ENCODE peak calls at places on chromosome 1, in seven cellular contexts. O, B, H, V, K, I and W are unnamed samples.

GRCh38 chr1:94961582-94961981 is 34.7 kb upstream of the CNN3 start:
- DNase-seq in B (no peak), K (no peak), V (no peak), I (no peak), H (no peak), O (no peak), W (no peak)

GRCh38 chr1:160491017-160491416 is 32.0 kb downstream of the SLAMF6 start:
- DNase-seq in O (no peak), K (no peak), V (no peak), B (no peak), I (no peak), H (no peak), W (no peak)

GRCh38 chr1:218475275-218475674 is 130.1 kb downstream of the TGFB2 start:
- DNase-seq in I (no peak), H (no peak), B (no peak), O (no peak), V (peak; percentile 54), K (no peak), W (no peak)

GRCh38 chr1:184416921-184417320 is 30.1 kb downstream of the C1orf21 start:
- DNase-seq in B (no peak), K (no peak), I (no peak), O (no peak), H (no peak), V (no peak), W (no peak)

GRCh38 chr1:245684636-245685035 is 529.9 kb downstream of the KIF26B start:
- DNase-seq in V (no peak), H (no peak), I (no peak), B (no peak), K (no peak), O (no peak), W (no peak)

GRCh38 chr1:53890522-53890941 is 935 bp upstream of the YIPF1 start:
- DNase-seq in H (no peak), V (no peak), B (peak; percentile 26), O (no peak), K (no peak), I (no peak), W (no peak)

GRCh38 chr1:37561794-37562132 is 5.0 kb downstream of the DNALI1 start:
- DNase-seq in B (peak; percentile 62), O (no peak), K (peak; percentile 38), V (peak; percentile 49), I (no peak), H (no peak), W (peak; percentile 44)

GRCh38 chr1:160169553-160170399 is 18.4 kb downstream of the ATP1A4 start:
- DNase-seq in I (no peak), H (no peak), V (no peak), K (peak; percentile 64), B (peak; percentile 55), O (no peak), W (peak; percentile 18)

GRCh38 chr1:209046935-209047334 is 536.6 kb upstream of the CAMK1G start:
- DNase-seq in K (no peak), H (no peak), V (no peak), I (no peak), B (no peak), O (no peak), W (no peak)

GRCh38 chr1:221335161-221336101 is 406.5 kb downstream of the DUSP10 start:
- DNase-seq in K (no peak), V (peak; percentile 96), B (no peak), H (peak; percentile 51), O (no peak), I (no peak), W (no peak)

GRCh38 chr1:218953448-218953847 is 220.2 kb upstream of the LYPLAL1 start:
- DNase-seq in O (no peak), B (no peak), I (no peak), K (no peak), H (no peak), V (no peak), W (no peak)

GRCh38 chr1:202078211-202078610 is 44.5 kb upstream of the GPR37L1 start:
- DNase-seq in I (no peak), O (no peak), K (no peak), B (no peak), H (no peak), V (no peak), W (no peak)

GRCh38 chr1:236108027-236108648 is 34.2 kb upstream of the GPR137B start:
- DNase-seq in H (no peak), I (no peak), O (no peak), B (no peak), K (no peak), V (no peak), W (no peak)

GRCh38 chr1:177586429-177586828 is 383.4 kb downstream of the SEC16B start:
- DNase-seq in K (no peak), V (peak; percentile 68), H (no peak), O (no peak), I (no peak), B (no peak), W (no peak)

GRCh38 chr1:109905520-109905919 is 5.1 kb upstream of the CSF1 start:
- DNase-seq in K (no peak), I (no peak), V (no peak), O (no peak), H (no peak), B (no peak), W (no peak)

GRCh38 chr1:91511386-91511785 is 10.7 kb downstream of the CDC7 start:
- DNase-seq in H (no peak), O (no peak), V (peak; percentile 52), I (no peak), B (no peak), K (no peak), W (no peak)

GRCh38 chr1:153490272-153491051 is 30.0 kb upstream of the S100A7 start:
- DNase-seq in O (no peak), K (no peak), H (peak; percentile 81), I (no peak), B (no peak), V (peak; percentile 91), W (no peak)

GRCh38 chr1:31782766-31783410 is 18.7 kb upstream of the ADGRB2 start:
- DNase-seq in O (no peak), I (no peak), B (no peak), V (no peak), H (no peak), K (no peak), W (no peak)